ENCODE peak calls at places on chromosomes 16 and 17, in six cellular contexts. B is lower leg skin, C is testis, U is lung, X is activated B cell treated with CpG ODN at 0.5 μM for 24 hours, V is D721Med. T is an unnamed sample.

GRCh38 chr17:15943971-15944719 is 785 bp upstream of the ADORA2B start:
- DNase-seq in B (no peak), C (no peak), U (no peak), X (no peak), V (no peak), T (no peak)

GRCh38 chr17:8859029-8859803 is 8.3 kb downstream of the PIK3R6 start:
- DNase-seq in B (peak), C (no peak), U (no peak), X (no peak), V (no peak), T (peak)

GRCh38 chr17:77142689-77143088 is 1.9 kb downstream of the SEC14L1 start:
- DNase-seq in B (no peak), C (no peak), U (no peak), X (no peak), V (no peak), T (no peak)

GRCh38 chr16:65070831-65071230 is 51.0 kb downstream of the CDH11 start:
- DNase-seq in B (no peak), C (peak), U (peak), X (no peak), V (no peak), T (no peak)

GRCh38 chr17:8685396-8685795 is 54.9 kb upstream of the MYH10 start:
- DNase-seq in B (peak), C (no peak), U (no peak), X (no peak), V (no peak), T (no peak)

GRCh38 chr17:79141578-79142338 is 67.1 kb downstream of the ENGASE start:
- DNase-seq in B (no peak), C (no peak), U (no peak), X (no peak), V (no peak), T (no peak)

GRCh38 chr17:40922239-40922638 is 15.2 kb downstream of the KRT23 start:
- DNase-seq in B (peak), C (peak), U (peak), X (no peak), V (no peak), T (no peak)

GRCh38 chr17:27323538-27324212 is 29.8 kb downstream of the WSB1 start:
- DNase-seq in B (peak), C (peak), U (peak), X (no peak), V (no peak), T (no peak)

GRCh38 chr17:489758-490329 is 137.2 kb upstream of the RPH3AL start:
- DNase-seq in B (no peak), C (peak), U (peak), X (peak), V (no peak), T (peak)

GRCh38 chr17:32267690-32268205 is 2.1 kb downstream of the RHBDL3 start:
- DNase-seq in B (no peak), C (no peak), U (no peak), X (no peak), V (no peak), T (no peak)

GRCh38 chr17:57350266-57350665 is 93.9 kb downstream of the MSI2 start:
- DNase-seq in B (no peak), C (peak), U (no peak), X (no peak), V (no peak), T (no peak)

GRCh38 chr17:46106966-46107644 is 86.1 kb downstream of the KANSL1 start:
- DNase-seq in B (no peak), C (no peak), U (no peak), X (no peak), V (no peak), T (no peak)

GRCh38 chr16:85751665-85752501 is 987 bp upstream of the C16orf74 start:
- DNase-seq in B (no peak), C (no peak), U (no peak), X (peak), V (no peak), T (peak)

GRCh38 chr17:8051831-8052230 is 13.0 kb downstream of the ALOX15B start:
- DNase-seq in B (peak), C (no peak), U (no peak), X (no peak), V (no peak), T (no peak)

DNA sequence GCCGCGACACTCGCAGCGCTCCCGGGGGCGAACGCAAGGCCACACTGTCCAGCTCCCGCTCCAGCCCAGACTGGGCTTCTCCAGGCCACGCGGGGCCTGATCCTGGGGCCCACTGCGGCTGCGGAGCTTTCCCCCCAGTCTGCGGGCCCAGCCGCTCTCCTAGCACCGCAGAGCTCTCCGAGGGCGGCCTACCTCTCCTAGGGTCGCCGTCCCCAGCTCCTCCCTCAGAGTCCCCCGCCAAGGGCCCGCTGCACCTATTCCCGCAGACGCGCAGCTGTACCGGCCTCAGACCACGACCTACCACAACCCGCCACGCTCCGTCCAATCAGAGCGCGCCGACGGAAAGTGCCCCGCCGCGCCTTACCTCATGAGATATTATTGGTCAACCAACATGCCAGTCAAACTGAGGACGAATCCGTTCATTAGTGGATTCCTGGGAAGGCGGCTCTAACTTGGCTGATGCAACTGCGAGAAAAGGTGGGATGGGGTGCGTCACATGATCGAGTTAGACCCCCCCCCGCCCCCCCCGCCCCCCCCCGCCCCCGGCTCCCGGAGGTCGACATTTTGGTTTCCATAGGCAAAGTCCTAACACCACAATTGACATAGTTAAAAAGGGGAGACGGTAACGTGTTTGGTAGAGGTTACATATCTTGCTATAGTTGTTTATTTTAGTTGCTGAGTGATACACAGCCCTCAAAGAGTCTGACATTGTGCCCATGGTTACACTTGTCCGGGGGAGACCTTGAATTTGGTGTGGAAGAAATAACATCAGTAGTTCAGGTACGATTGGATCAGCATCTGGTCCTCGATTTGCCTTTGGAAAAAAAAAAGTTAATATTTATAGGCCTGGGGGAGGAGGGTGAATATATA is at the start of gene AARS1:
- DNase-seq in B (peak), C (peak), U (peak), X (peak), V (peak), T (peak)
- TF ChIP-seq CTCF in B (no peak), C (no peak), U (no peak), X (no peak), V (no peak), T (no peak)

DNA sequence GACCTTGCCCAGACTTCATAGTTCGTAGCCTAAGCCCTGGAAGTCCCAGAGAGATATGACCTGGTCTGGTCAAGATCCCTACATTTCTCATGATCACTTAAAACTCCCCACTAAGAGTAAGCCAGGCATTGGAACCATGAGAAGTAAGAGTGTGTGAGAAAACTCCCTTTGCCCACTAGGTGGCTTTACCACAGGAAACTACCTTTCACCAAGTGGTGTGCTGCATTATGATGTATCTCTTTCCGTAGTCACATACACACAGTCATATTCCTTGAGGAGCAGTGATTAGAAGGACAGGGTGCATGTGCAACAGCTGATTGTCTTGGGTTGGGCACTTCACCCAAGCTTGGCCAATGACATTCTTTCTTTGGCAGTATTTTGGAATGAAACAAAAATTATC is 639.3 kb downstream of the KCNJ2 start:
- DNase-seq in B (no peak), C (no peak), U (no peak), X (no peak), V (no peak), T (no peak)
- TF ChIP-seq CTCF in B (no peak), C (no peak), U (no peak), X (no peak), V (peak), T (no peak)

DNA sequence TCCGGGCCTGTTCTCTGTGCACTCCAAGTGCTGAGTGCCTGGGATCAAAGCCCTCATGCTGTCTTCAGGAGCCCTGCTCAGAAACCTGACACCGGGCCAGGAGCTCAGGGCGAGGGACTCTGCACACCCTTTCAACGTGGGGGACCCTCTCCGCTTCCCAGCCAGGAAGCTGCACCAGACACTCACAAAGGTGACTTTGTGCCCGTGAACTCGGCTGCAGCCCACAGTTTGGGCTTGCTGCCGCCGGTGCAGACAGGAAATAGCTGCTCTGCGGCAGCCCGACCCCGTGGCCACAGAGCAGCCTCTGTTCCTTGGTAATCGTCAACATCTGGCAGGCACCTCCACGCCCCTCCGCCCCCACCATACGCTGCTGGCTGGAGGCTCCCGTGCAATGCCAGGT is 93.4 kb upstream of the METRNL start:
- DNase-seq in B (peak), C (peak), U (peak), X (no peak), V (no peak), T (peak)
- TF ChIP-seq CTCF in B (no peak), C (no peak), U (no peak), X (no peak), V (no peak), T (no peak)

GRCh38 chr16:87202346-87202745 is 114.8 kb downstream of the C16orf95 start:
- DNase-seq in B (no peak), C (no peak), U (no peak), X (no peak), V (no peak), T (no peak)
- TF ChIP-seq CTCF in B (no peak), C (no peak), U (no peak), X (no peak), V (no peak), T (no peak)

GRCh38 chr16:89653656-89654295 is 3.7 kb downstream of the CHMP1A start:
- DNase-seq in B (no peak), C (no peak), U (no peak), X (no peak), V (no peak), T (no peak)
- TF ChIP-seq CTCF in B (no peak), C (no peak), U (no peak), X (no peak), V (no peak), T (no peak)

GRCh38 chr17:59002126-59002525 is 104.6 kb downstream of the TRIM37 start:
- DNase-seq in B (no peak), C (no peak), U (no peak), X (no peak), V (no peak), T (no peak)
- TF ChIP-seq CTCF in B (no peak), C (no peak), U (no peak), X (no peak), V (no peak), T (no peak)